ENCODE peak calls at places on chromosomes 3 and 15, in nine cellular contexts. K is cardiac fibroblast, A is AG10803, C is colonic mucosa, Q is PC-9, Y is dorsolateral prefrontal cortex, D is fibroblast of lung, T is PC-3, H is NB4. R is an unnamed sample.

GRCh38 chr3:107366766-107367165 is 10.5 kb upstream of the CCDC54 start:
- DNase-seq in K (no peak), A (no peak), C (no peak), Q (no peak), Y (no peak), D (no peak), T (peak), H (no peak), R (no peak)

GRCh38 chr3:151404316-151404715 is 19.8 kb upstream of the P2RY12 start:
- DNase-seq in K (peak), A (peak), C (no peak), Q (no peak), Y (no peak), D (peak), T (peak), H (peak), R (peak)

GRCh38 chr3:124783696-124784095 is 53.4 kb downstream of the UMPS start:
- DNase-seq in K (no peak), A (peak), C (no peak), Q (no peak), Y (no peak), D (no peak), T (no peak), H (no peak), R (no peak)

GRCh38 chr15:39393575-39394335 is 187.1 kb upstream of the THBS1 start:
- DNase-seq in K (no peak), A (no peak), C (peak), Q (peak), Y (no peak), D (no peak), T (peak), H (no peak), R (no peak)

GRCh38 chr3:170357920-170358854 is 672 bp downstream of the SKIL start:
- DNase-seq in K (peak), A (peak), C (peak), Q (peak), Y (peak), D (peak), T (peak), H (peak), R (peak)

GRCh38 chr3:127473244-127474024 is 117.1 kb downstream of the TPRA1 start:
- DNase-seq in K (no peak), A (no peak), C (no peak), Q (no peak), Y (no peak), D (no peak), T (peak), H (peak), R (no peak)

GRCh38 chr15:39365161-39365560 is 215.7 kb upstream of the THBS1 start:
- DNase-seq in K (peak), A (peak), C (no peak), Q (no peak), Y (no peak), D (no peak), T (no peak), H (no peak), R (no peak)

GRCh38 chr15:89068325-89068784 is 19.9 kb upstream of the ABHD2 start:
- DNase-seq in K (peak), A (peak), C (no peak), Q (no peak), Y (peak), D (peak), T (peak), H (peak), R (peak)

GRCh38 chr3:16824085-16824696 is 60.6 kb upstream of the PLCL2 start:
- DNase-seq in K (no peak), A (no peak), C (no peak), Q (no peak), Y (no peak), D (no peak), T (no peak), H (peak), R (no peak)

GRCh38 chr3:141485578-141486415 is 1.0 kb upstream of the RASA2 start:
- DNase-seq in K (peak), A (peak), C (peak), Q (peak), Y (no peak), D (peak), T (peak), H (peak), R (peak)

GRCh38 chr3:42778644-42779043 is 5.6 kb upstream of the CCDC13 start:
- DNase-seq in K (peak), A (peak), C (no peak), Q (no peak), Y (no peak), D (peak), T (peak), H (no peak), R (peak)

GRCh38 chr3:70992557-70992956 is 591.0 kb downstream of the FOXP1 start:
- DNase-seq in K (peak), A (peak), C (no peak), Q (no peak), Y (no peak), D (no peak), T (no peak), H (no peak), R (no peak)

GRCh38 chr15:49134683-49135341 is 20.6 kb downstream of the COPS2 start:
- DNase-seq in K (peak), A (peak), C (no peak), Q (no peak), Y (no peak), D (peak), T (no peak), H (no peak), R (peak)

GRCh38 chr3:172293093-172293492 is 155.2 kb downstream of the GHSR start:
- DNase-seq in K (no peak), A (no peak), C (no peak), Q (no peak), Y (no peak), D (no peak), T (no peak), H (no peak), R (no peak)

GRCh38 chr3:147120029-147120428 is 286.3 kb downstream of the ZIC4 start:
- DNase-seq in K (peak), A (peak), C (no peak), Q (no peak), Y (no peak), D (peak), T (peak), H (peak), R (peak)

GRCh38 chr3:70608434-70608833 is 296.0 kb upstream of the MDFIC2 start:
- DNase-seq in K (no peak), A (no peak), C (no peak), Q (no peak), Y (no peak), D (no peak), T (no peak), H (no peak), R (no peak)

GRCh38 chr3:51338632-51339031 is 46.5 kb upstream of the MANF start:
- DNase-seq in K (no peak), A (no peak), C (no peak), Q (no peak), Y (no peak), D (no peak), T (no peak), H (no peak), R (no peak)
- H3K4me3 ChIP-seq in K (no peak), A (no peak), C (no peak), Q (no peak), Y (no peak), D (no peak), T (no peak), H (no peak), R (no peak)

GRCh38 chr3:155631323-155632019 is 113.4 kb downstream of the PLCH1 start:
- DNase-seq in K (peak), A (no peak), C (no peak), Q (no peak), Y (no peak), D (peak), T (no peak), H (no peak), R (peak)

GRCh38 chr3:155629006-155629405 is 115.9 kb downstream of the PLCH1 start:
- DNase-seq in K (no peak), A (peak), C (no peak), Q (no peak), Y (no peak), D (no peak), T (no peak), H (no peak), R (no peak)

GRCh38 chr3:155637567-155637966 is 107.3 kb downstream of the PLCH1 start:
- DNase-seq in K (no peak), A (no peak), C (no peak), Q (no peak), Y (no peak), D (no peak), T (no peak), H (no peak), R (no peak)

GRCh38 chr3:155639462-155640055 is 105.3 kb downstream of the PLCH1 start:
- DNase-seq in K (no peak), A (no peak), C (no peak), Q (no peak), Y (no peak), D (no peak), T (no peak), H (no peak), R (no peak)

GRCh38 chr3:155634121-155634719 is 110.7 kb downstream of the PLCH1 start:
- DNase-seq in K (no peak), A (no peak), C (no peak), Q (no peak), Y (no peak), D (no peak), T (no peak), H (no peak), R (no peak)
- TF ChIP-seq CTCF in K (no peak), A (no peak), C (no peak), Q (no peak), Y (no peak), D (no peak), T (no peak), H (no peak), R (no peak)

DNA sequence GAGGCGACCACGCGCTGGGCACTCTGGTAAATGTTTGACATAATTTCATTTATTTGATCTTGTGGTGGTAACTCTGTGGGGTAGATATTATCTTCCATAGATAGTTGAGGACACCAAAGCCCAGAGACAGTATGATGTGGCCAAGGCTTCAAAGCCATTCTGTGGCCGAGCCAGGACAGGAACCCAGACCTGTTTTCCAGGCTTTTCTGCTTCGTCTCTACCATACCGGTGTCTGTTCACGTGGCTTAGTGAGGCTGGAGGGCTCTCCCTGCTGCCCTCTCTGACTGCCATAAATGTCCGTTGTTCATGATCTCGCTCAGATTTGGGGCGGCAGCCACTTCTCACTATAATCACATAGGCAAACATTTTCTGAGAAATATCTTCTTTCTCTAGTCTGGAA is 134.7 kb downstream of the PEX5L start:
- DNase-seq in K (no peak), A (no peak), C (no peak), Q (no peak), Y (no peak), D (no peak), T (no peak), H (no peak), R (no peak)
- H3K4me3 ChIP-seq in K (no peak), A (no peak), C (no peak), Q (no peak), Y (no peak), D (no peak), T (no peak), H (no peak), R (no peak)

DNA sequence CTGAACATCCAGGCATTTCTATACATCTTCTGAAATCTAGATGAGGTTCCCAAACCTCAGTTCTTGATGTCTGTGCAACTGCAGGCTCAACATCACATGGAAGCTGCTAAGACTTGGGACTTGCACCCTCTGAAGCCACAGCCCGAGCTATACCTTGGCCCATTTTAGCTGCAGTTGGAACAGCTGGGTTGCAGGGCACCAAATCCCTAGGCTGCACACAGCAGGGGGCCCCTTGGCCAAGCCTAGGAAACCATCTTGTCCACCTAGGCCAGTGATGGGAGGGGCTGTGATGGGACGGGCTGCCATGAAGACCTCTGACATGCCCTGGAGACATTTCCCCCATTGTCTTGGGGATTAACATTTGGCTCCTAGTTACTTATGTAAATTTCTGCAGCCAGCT is 415.8 kb upstream of the SUCLG2 start:
- DNase-seq in K (no peak), A (no peak), C (no peak), Q (no peak), Y (no peak), D (no peak), T (no peak), H (no peak), R (no peak)
- TF ChIP-seq CTCF in K (no peak), A (no peak), C (no peak), Q (no peak), Y (no peak), D (no peak), T (no peak), H (no peak), R (no peak)

GRCh38 chr15:66862878-66863335 is 160.9 kb downstream of the SMAD6 start:
- DNase-seq in K (peak), A (peak), C (peak), Q (peak), Y (peak), D (peak), T (peak), H (peak), R (peak)
- H3K4me3 ChIP-seq in K (no peak), A (no peak), C (no peak), Q (no peak), Y (no peak), D (no peak), T (no peak), H (no peak), R (no peak)

GRCh38 chr3:74353039-74353438 is 261.4 kb downstream of the CNTN3 start:
- DNase-seq in K (peak), A (peak), C (no peak), Q (no peak), Y (no peak), D (peak), T (no peak), H (peak), R (peak)
- TF ChIP-seq CTCF in K (peak), A (peak), C (no peak), Q (no peak), Y (no peak), D (no peak), T (no peak), H (peak), R (peak)

R was measured in choroid plexus epithelial cell.